ENCODE peak calls at places on chromosomes 5 and 9, in five cellular contexts. J is B cell, H is Calu3, S is colonic mucosa, V is bronchial epithelial cell. F is an unnamed sample.

GRCh38 chr5:99605904-99606303 is 677.1 kb upstream of the CHD1 start:
- DNase-seq in J (no peak), H (no peak), S (no peak), V (no peak), F (no peak)

GRCh38 chr9:7103382-7104170 is 345.8 kb downstream of the KDM4C start:
- DNase-seq in J (no peak), H (no peak), S (no peak), V (peak; percentile 74), F (no peak)

GRCh38 chr5:175765858-175766257 is 105.5 kb upstream of the CPLX2 start:
- DNase-seq in J (no peak), H (no peak), S (no peak), V (no peak), F (no peak)

GRCh38 chr9:137832830-137833590 is 44.6 kb upstream of the CACNA1B start:
- DNase-seq in J (no peak), H (no peak), S (no peak), V (no peak), F (no peak)

GRCh38 chr5:144209421-144209820 is 38.7 kb downstream of the KCTD16 start:
- DNase-seq in J (no peak), H (no peak), S (no peak), V (no peak), F (no peak)

GRCh38 chr9:134004131-134004873 is 12.2 kb upstream of the VAV2 start:
- DNase-seq in J (no peak), H (no peak), S (no peak), V (no peak), F (no peak)

GRCh38 chr5:82513739-82514138 is 235.6 kb upstream of the RPS23 start:
- DNase-seq in J (no peak), H (no peak), S (no peak), V (no peak), F (peak; percentile 2)

GRCh38 chr5:135018457-135018856 is 15.6 kb downstream of the PITX1 start:
- DNase-seq in J (no peak), H (no peak), S (peak; percentile 9), V (no peak), F (no peak)

GRCh38 chr5:62460578-62460983 is 48.0 kb downstream of the IPO11 start:
- DNase-seq in J (peak; percentile 35), H (no peak), S (no peak), V (peak; percentile 42), F (peak; percentile 11)

GRCh38 chr5:156942064-156942463 is 21.0 kb downstream of the TIMD4 start:
- DNase-seq in J (peak; percentile 4), H (peak; percentile 11), S (no peak), V (no peak), F (no peak)

GRCh38 chr5:149581192-149581861 is at the start of gene ARHGEF37:
- DNase-seq in J (peak; percentile 30), H (peak; percentile 90), S (peak; percentile 93), V (peak; percentile 45), F (peak; percentile 51)

GRCh38 chr5:42242829-42243485 is 180.3 kb upstream of the GHR start:
- DNase-seq in J (no peak), H (no peak), S (no peak), V (no peak), F (no peak)

GRCh38 chr5:113052041-113052795 is 75.6 kb downstream of the DCP2 start:
- DNase-seq in J (no peak), H (no peak), S (no peak), V (no peak), F (no peak)

GRCh38 chr5:53882637-53883036 is 322.2 kb downstream of the NDUFS4 start:
- DNase-seq in J (no peak), H (no peak), S (no peak), V (no peak), F (no peak)

GRCh38 chr5:142360607-142361120 is 35.8 kb upstream of the SPRY4 start:
- DNase-seq in J (no peak), H (peak; percentile 88), S (peak; percentile 38), V (peak; percentile 22), F (peak; percentile 22)

GRCh38 chr5:35924122-35924949 is 14.1 kb downstream of the CAPSL start:
- DNase-seq in J (no peak), H (no peak), S (no peak), V (no peak), F (no peak)

DNA sequence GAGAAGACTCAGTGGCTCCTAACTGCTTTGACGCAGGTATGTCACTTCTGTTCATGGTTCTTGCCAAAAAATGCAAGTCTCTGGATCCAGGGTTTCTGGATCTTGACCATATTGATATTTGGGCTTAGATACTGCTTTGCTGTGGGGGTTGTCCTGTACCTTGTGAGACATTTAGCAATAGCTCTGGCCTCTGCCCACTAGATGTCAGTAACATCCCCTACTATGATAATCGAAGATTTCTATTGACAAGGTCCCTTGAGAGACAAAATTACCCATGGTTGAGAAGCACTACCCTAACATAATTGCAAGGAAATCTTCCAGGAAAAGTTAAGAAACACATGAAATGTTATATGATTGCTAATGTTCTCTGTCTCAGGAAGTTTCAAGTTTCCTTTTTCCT is 285.4 kb downstream of the TMEM232 start:
- DNase-seq in J (no peak), H (peak; percentile 35), S (no peak), V (peak; percentile 25), F (no peak)
- TF ChIP-seq CTCF in J (no peak), H (peak; percentile 48), S (no peak), V (peak; percentile 20), F (peak; percentile 29)

DNA sequence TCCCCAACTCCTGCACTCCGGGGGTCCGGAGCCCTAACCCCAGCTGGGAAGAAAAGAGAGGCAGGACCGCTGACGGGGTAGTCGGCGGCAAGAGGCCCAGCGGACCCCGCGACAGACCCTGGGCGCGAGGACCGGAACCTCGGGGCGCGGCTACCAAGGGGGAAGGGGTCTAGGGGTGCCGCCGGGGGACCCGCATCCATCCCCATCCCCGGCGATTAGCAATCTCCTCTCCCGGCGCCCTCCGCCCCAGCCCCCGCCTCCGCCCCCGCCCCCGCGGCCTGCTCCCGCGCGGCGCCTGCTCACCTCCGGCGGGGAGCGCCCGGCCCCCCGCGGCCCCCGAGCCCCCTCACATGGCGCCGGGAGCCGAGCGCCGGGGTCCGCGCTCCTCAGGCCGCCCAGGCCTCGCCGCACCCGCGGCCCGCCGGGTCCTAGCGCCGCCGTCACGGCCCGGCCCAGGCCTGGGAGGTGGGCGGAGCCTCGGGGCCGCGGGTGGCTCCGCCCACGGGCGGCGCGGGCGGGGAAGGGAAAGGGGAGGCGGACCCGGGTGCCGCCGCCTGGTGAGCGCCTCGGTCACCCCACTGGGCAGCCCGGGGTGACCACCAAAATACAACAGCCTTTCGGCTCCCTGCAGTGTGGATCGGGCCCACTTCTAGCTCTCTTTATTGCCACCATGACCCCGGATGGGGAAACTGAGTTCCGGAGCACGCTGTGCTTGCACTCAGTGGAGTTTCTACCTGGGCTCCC is at the start of gene ST6GALNAC6:
- DNase-seq in J (peak; percentile 89), H (peak; percentile 77), S (peak; percentile 81), V (no peak), F (peak; percentile 81)
- TF ChIP-seq CTCF in J (no peak), H (no peak), S (no peak), V (peak; percentile 2), F (no peak)

DNA sequence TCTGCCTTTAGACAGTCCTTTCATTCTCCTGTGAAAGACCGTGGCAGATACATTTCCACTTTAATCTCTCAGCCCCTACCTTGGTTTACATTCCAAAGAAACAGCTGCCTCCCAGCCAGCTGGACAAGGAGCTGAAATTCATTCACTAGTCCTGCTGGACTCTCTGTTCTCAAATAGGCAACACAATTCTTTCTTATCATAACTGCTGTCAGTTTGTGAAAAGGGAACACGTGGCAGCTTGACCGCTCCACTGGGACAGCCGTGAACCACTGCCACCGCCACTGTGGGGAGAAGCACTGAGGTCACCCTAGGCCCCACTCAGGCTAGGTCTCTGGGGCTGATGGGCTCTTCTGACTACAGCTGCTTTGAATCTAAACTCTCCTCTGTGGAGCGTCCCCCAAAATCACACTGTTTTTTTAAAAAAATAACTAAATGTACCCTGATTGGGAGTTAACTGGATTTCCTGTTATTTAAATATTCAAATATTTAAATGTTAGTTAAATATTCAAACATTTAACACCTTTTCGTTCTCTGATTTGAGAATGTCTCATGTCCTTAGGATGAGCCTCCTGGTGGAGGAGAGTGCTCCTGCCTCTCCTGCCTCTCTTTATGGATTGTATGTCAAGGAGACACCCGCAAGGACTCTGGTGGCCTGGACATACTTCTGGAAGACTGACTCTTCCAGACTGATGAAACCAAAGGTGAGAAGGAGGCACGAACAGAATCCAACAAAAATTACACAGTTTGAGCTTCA is 120.1 kb downstream of the BOD1 start:
- DNase-seq in J (no peak), H (no peak), S (no peak), V (no peak), F (no peak)
- TF ChIP-seq CTCF in J (no peak), H (no peak), S (no peak), V (no peak), F (no peak)

DNA sequence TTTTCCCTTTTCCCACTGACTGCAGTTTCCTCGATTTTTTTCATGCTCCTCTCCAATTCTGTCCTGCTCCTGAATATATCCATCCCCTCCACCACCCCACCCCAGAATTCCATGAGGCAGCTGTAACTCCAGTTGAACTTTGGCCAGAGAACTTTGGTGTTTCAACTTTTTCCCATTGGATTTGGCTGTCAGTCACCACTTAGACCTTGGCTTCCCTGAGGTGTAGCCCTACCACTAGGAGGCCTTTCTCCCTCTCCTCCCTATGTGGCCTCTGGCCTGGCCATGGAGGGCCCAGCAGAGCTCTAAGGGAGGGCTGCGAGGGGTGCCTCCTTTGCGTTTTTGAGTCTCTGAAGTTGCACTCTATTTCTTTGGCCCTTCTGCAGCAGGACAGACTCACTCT is 261.3 kb downstream of the PIK3R1 start:
- DNase-seq in J (no peak), H (peak; percentile 8), S (peak; percentile 22), V (no peak), F (no peak)
- TF ChIP-seq CTCF in J (no peak), H (no peak), S (no peak), V (no peak), F (no peak)

DNA sequence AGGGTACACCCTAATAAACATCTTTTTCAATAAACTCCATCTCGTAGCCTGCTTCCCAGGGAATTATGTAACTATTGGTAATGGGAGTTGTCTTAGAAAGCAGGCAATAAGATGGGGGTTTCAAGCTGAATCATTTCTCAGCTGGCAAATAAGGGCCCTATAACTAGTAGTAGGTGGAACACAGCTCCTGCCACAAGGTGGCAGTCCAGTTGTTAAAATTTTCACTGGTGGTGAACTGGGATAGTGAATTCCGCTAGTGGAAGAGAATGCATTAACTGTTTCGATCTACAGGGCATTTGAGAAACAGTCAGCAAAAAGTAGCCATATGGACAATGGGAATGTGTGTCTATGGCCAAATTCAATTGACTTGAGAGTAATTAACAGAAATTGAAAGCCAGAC is 27.7 kb downstream of the PCDHB15 start:
- DNase-seq in J (no peak), H (no peak), S (no peak), V (no peak), F (no peak)
- TF ChIP-seq CTCF in J (no peak), H (no peak), S (no peak), V (no peak), F (no peak)

GRCh38 chr5:38447786-38448185 is 108.7 kb downstream of the LIFR start:
- DNase-seq in J (no peak), H (no peak), S (no peak), V (no peak), F (no peak)

GRCh38 chr5:38446029-38446522 is 110.4 kb downstream of the LIFR start:
- DNase-seq in J (no peak), H (no peak), S (no peak), V (no peak), F (no peak)

GRCh38 chr5:38445374-38446028 is 110.9 kb downstream of the LIFR start:
- DNase-seq in J (no peak), H (no peak), S (no peak), V (peak; percentile 18), F (no peak)

GRCh38 chr5:38441730-38442573 is 114.5 kb downstream of the LIFR start:
- DNase-seq in J (peak; percentile 79), H (peak; percentile 87), S (peak; percentile 86), V (peak; percentile 80), F (peak; percentile 91)

GRCh38 chr5:38443390-38443789 is 113.1 kb downstream of the LIFR start:
- DNase-seq in J (no peak), H (no peak), S (no peak), V (no peak), F (no peak)
- TF ChIP-seq CTCF in J (no peak), H (no peak), S (no peak), V (no peak), F (no peak)

GRCh38 chr9:99821187-99822095 is at the start of gene NR4A3:
- DNase-seq in J (peak; percentile 97), H (peak; percentile 86), S (peak; percentile 96), V (peak; percentile 90), F (peak; percentile 87)
- TF ChIP-seq CTCF in J (peak; percentile 30), H (no peak), S (peak; percentile 26), V (peak; percentile 32), F (no peak)

F was measured in nephron progenitor cell.